ENCODE peak calls at places on chromosomes 3 and 15, in six cellular contexts. L is SHP77 treated with DMSO at 0.1 percent for 48 hours, N is Caco-2, K is NCI-H1105, I is NB4, S is HS-27A. G is an unnamed sample.

GRCh38 chr15:100878601-100879000 is 1.0 kb upstream of the ALDH1A3 start:
- DNase-seq in L (no peak), S (no peak), I (no peak), N (no peak), K (no peak), G (peak)

GRCh38 chr15:68818671-68819450 is 1.8 kb downstream of the ANP32A start:
- DNase-seq in N (no peak), S (peak), L (no peak), I (peak), K (peak), G (peak)

GRCh38 chr3:184345678-184346144 is 8.3 kb downstream of the FAM131A start:
- DNase-seq in S (no peak), L (peak), I (peak), K (peak), N (peak), G (peak)

GRCh38 chr3:154932633-154933032 is 147.5 kb upstream of the MME start:
- DNase-seq in K (no peak), N (no peak), S (no peak), I (no peak), L (no peak), G (no peak)

GRCh38 chr3:184277366-184277765 is 1.5 kb downstream of the ECE2 start:
- DNase-seq in L (no peak), I (no peak), S (no peak), K (no peak), N (no peak), G (no peak)

GRCh38 chr3:153319691-153320552 is 157.9 kb downstream of the RAP2B start:
- DNase-seq in L (no peak), N (no peak), S (no peak), K (no peak), I (no peak), G (no peak)

GRCh38 chr3:97872209-97873042 is 50.6 kb downstream of the CRYBG3 start:
- DNase-seq in S (peak), L (no peak), K (no peak), I (no peak), N (no peak), G (no peak)

GRCh38 chr3:165874663-165875489 is 37.7 kb upstream of the BCHE start:
- DNase-seq in L (no peak), I (no peak), N (peak), S (no peak), K (no peak), G (no peak)

GRCh38 chr3:101829066-101829830 is 20.1 kb upstream of the NFKBIZ start:
- DNase-seq in K (no peak), S (no peak), L (peak), N (no peak), I (no peak), G (no peak)

GRCh38 chr3:23264413-23264812 is 61.3 kb downstream of the UBE2E2 start:
- DNase-seq in K (no peak), N (no peak), I (no peak), L (no peak), S (peak), G (no peak)

GRCh38 chr3:42696356-42697301 is 6.0 kb downstream of the HHATL start:
- DNase-seq in S (no peak), N (no peak), K (no peak), L (no peak), I (no peak), G (no peak)

GRCh38 chr3:78918361-78919020 is 849.3 kb downstream of the ROBO1 start:
- DNase-seq in K (no peak), L (no peak), I (no peak), N (no peak), S (no peak), G (no peak)

GRCh38 chr3:144229973-144230372 is 258.4 kb downstream of the DIPK2A start:
- DNase-seq in K (no peak), I (no peak), S (no peak), N (no peak), L (no peak), G (no peak)